ENCODE peak calls at places on chromosome 17, in seven cellular contexts. A is HCT116, S is K562, T is HepG2, Y is Panc1, B is SK-N-SH, X is GM12878. J is an unnamed sample. For H3K4me1, the result is how much of the 10 kb centered on the place peaks cover.

GRCh38 chr17:47789611-47790520 is 31.7 kb downstream of the OSBPL7 start:
- DNase-seq in T (no peak), B (peak), Y (no peak), X (no peak), A (no peak), S (peak), J (peak)

GRCh38 chr17:78737332-78737731 is 44.7 kb downstream of the CYTH1 start:
- DNase-seq in T (no peak), Y (no peak), X (no peak), S (peak), A (no peak), B (peak), J (no peak)

GRCh38 chr17:79721993-79722671 is 8.6 kb upstream of the ENPP7 start:
- DNase-seq in T (peak), S (peak), Y (no peak), A (no peak), X (no peak), B (peak), J (peak)

GRCh38 chr17:65662166-65662565 is 100.7 kb upstream of the AXIN2 start:
- DNase-seq in X (no peak), S (no peak), Y (no peak), B (no peak), T (no peak), A (no peak), J (no peak)

GRCh38 chr17:16516594-16517018 is 24.6 kb upstream of the LRRC75A start:
- DNase-seq in T (no peak), A (peak), B (peak), X (no peak), Y (no peak), S (peak), J (no peak)

GRCh38 chr17:55576237-55576998 is 65.2 kb upstream of the SMIM36 start:
- DNase-seq in X (peak), Y (no peak), T (peak), B (no peak), S (peak), A (peak), J (no peak)

GRCh38 chr17:66918896-66919295 is 45.6 kb upstream of the CACNG4 start:
- DNase-seq in Y (no peak), S (no peak), B (no peak), X (no peak), T (no peak), A (no peak), J (no peak)

GRCh38 chr17:43840814-43841213 is 6.2 kb upstream of the CD300LG start:
- DNase-seq in S (no peak), T (peak), B (peak), Y (no peak), X (no peak), A (no peak), J (peak)

GRCh38 chr17:81553616-81554181 is 1.5 kb upstream of the FAAP100 start:
- DNase-seq in B (peak), X (peak), Y (no peak), T (no peak), S (no peak), A (peak), J (no peak)

GRCh38 chr17:42779942-42780815 is at the start of gene WNK4:
- DNase-seq in X (no peak), Y (no peak), T (peak), B (peak), A (no peak), S (peak), J (peak)

GRCh38 chr17:333626-334396 is 18.8 kb downstream of the RPH3AL start:
- DNase-seq in X (no peak), S (peak), A (no peak), T (no peak), Y (no peak), B (peak), J (peak)

GRCh38 chr17:31068291-31068690 is 26.5 kb upstream of the NF1 start:
- DNase-seq in T (peak), B (peak), S (peak), A (peak), Y (no peak), X (no peak), J (peak)

GRCh38 chr17:32689348-32689747 is 187.6 kb downstream of the MYO1D start:
- DNase-seq in A (no peak), Y (no peak), B (no peak), S (no peak), X (no peak), T (no peak), J (no peak)

GRCh38 chr17:48692049-48692448 is 30.3 kb downstream of the PRAC1 start:
- DNase-seq in X (no peak), S (no peak), B (no peak), A (no peak), T (no peak), Y (no peak), J (no peak)

GRCh38 chr17:61872099-61872498 is 8.8 kb upstream of the BRIP1 start:
- DNase-seq in Y (no peak), T (no peak), B (no peak), X (no peak), A (no peak), S (no peak), J (no peak)

DNA sequence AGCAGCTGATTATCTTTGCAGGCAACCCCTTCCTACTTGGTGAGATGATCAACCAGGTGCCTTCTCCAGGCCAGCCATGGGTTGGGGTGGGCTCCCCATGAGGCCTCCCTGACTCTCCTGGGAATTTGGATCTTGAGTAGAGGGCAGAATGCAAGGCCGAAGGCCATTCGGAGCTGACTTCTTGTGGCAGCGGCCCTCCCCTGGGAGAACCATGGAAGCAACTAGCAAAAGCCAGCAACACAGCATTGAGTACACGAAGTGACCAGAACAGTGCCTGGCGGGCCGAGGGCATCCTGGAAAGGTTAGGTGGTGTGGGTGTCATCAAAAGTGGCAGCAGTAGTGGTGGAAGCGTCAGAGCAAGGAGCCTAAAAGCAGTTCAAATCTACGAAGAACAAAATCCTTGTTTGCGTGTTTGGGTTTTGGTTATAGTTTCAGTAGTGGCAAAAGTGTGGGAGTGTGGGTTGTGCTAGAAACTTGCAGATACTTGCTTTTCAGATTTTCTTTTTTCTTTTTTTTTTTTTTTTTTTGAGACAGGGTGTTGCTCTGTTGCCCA is 2.0 kb upstream of the ALDH3A1 start:
- DNase-seq in B (no peak), A (no peak), Y (no peak), X (no peak), S (no peak), T (no peak), J (no peak)
- H3K4me1 ChIP-seq in B (under half), A (under half), Y (under half), X (under half), S (under half), T (half or more), J (under half)

GRCh38 chr17:76140661-76141211 is 309 bp downstream of the FOXJ1 start:
- DNase-seq in S (no peak), T (no peak), A (no peak), Y (no peak), X (no peak), B (no peak), J (peak)

GRCh38 chr17:76138896-76139248 is 2.2 kb downstream of the FOXJ1 start:
- DNase-seq in S (no peak), A (no peak), T (no peak), X (no peak), B (no peak), Y (no peak), J (peak)

GRCh38 chr17:76139261-76139752 is 1.7 kb downstream of the FOXJ1 start:
- DNase-seq in A (no peak), T (no peak), S (no peak), B (no peak), X (no peak), Y (no peak), J (peak)

GRCh38 chr17:76141212-76142043 is at the start of gene FOXJ1:
- DNase-seq in Y (peak), S (peak), A (peak), X (peak), B (peak), T (peak), J (peak)

DNA sequence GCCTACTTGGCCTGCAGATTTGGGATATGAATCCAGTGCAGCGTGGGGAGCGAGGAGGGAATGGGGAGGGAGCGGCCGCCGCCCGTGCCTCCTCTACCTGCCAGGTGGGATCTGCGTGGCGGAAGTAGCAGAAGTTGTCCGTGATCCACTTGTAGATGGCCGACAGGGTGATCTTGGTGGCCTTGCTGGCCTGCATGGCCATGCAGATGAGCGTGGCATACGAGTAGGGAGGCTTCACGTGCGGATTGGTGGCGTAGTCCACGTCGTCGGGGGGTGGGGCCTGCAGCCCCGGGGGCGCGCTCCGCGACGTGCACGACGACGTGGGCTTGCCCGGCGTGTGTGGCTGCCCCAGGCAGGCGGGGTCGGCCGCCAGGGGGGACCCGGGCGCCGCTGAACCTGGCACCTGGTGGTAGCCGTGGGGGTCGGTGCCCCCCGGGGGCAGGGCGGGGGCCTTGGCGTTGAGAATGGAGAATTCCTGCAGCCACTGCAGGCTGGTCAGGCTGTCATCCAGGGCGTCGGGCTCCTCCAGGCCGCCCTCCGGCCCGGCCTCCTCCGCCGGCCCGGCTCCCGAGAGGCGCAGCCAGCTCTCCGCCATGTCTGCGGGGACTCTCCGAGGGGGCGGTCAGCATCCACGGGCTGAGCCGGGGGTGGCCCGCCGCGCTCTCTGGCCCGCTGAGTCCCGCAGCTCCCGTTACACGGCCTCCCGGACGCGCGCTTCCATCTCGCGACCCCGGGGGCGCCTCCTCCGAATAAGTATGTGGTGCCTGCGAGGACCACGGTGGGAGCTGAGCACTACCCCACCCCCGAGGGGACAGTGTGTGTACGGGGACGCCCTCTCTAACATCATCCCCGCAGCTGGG is 1.0 kb downstream of the FOXJ1 start:
- DNase-seq in X (no peak), Y (no peak), A (no peak), B (peak), T (no peak), S (peak), J (peak)
- TF ChIP-seq REST in X (no peak), Y (no peak), A (no peak), B (no peak), T (no peak), S (no peak), J (no peak)

GRCh38 chr17:57839571-57839923 is 10.3 kb downstream of the MRPS23 start:
- DNase-seq in A (no peak), Y (no peak), T (no peak), S (no peak), B (no peak), X (no peak), J (no peak)
- TF ChIP-seq POLR2AphosphoS5 in A (no peak), Y (no peak), T (no peak), S (no peak), B (no peak), X (no peak), J (no peak)

DNA sequence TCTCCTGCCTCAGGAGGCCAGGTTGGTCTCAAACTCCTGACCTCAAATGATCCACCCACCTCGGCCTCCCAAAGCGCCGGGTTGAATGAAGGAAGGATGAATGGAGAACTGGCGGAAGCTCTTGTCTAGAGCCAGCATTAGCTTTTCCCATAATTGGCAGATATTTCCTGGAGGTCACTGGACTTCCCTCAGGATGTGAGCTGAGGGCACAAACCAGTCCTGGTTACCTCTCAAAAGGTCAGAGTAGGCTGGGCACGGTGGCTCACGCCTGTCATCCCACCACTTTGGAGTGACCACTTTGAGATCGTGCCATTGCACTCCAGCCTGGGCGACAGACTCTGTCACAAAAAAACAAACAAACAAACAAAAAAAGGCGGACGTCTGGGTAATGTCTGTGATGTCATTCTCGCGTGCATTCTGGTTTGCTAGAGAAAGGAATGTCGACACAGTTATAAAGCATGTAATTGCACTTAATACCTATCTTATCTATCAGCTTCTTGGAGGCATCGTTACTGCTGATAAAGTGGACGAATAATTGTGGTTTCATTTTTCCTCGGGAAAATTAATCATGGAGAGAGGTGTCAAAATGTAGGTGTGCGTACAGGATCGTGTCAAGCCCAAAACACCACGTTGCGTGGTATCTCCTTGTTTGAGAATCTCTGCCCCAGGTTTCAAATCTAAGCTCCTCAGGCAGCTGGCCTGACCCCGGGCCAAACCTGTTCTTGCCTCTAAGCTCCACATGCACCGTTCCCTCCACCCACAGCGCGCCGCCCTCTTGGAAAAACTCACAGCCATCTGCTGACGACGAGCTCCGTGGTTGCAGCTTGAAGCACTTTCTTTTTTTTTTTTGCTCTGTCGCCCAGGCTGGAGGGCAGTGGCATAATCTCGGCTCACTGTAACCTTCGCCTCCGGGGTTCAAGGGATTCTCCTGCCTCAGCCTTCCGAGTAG is 6.4 kb upstream of the CRK start:
- DNase-seq in A (no peak), X (no peak), B (no peak), T (no peak), Y (no peak), S (no peak), J (no peak)
- H3K4me1 ChIP-seq in A (under half), X (under half), B (under half), T (under half), Y (under half), S (under half), J (under half)

GRCh38 chr17:2975469-2975958 is 87.9 kb downstream of the OR1D5 start:
- DNase-seq in B (peak), S (no peak), X (no peak), A (peak), Y (no peak), T (peak), J (no peak)

GRCh38 chr17:2980211-2980903 is 83.0 kb downstream of the OR1D5 start:
- DNase-seq in A (no peak), S (no peak), B (no peak), X (no peak), Y (no peak), T (no peak), J (no peak)

GRCh38 chr17:2974347-2974746 is 89.1 kb downstream of the OR1D5 start:
- DNase-seq in X (no peak), B (no peak), T (no peak), S (no peak), A (no peak), Y (no peak), J (no peak)

GRCh38 chr17:2980904-2981246 is 82.5 kb downstream of the OR1D5 start:
- DNase-seq in T (no peak), X (no peak), A (no peak), Y (no peak), B (no peak), S (no peak), J (no peak)

GRCh38 chr17:2977157-2977556 is 86.2 kb downstream of the OR1D5 start:
- DNase-seq in B (no peak), Y (no peak), S (no peak), T (no peak), X (no peak), A (no peak), J (no peak)
- TF ChIP-seq REST in B (no peak), Y (no peak), S (no peak), T (no peak), X (no peak), A (no peak), J (no peak)

GRCh38 chr17:29256735-29257466 is 10.2 kb downstream of the CRYBA1 start:
- DNase-seq in A (no peak), T (no peak), B (no peak), S (no peak), Y (no peak), X (no peak), J (no peak)
- TF ChIP-seq POLR2AphosphoS5 in A (no peak), T (no peak), B (peak), S (no peak), Y (no peak), X (no peak), J (no peak)

GRCh38 chr17:4233668-4234258 is 30.0 kb downstream of the ANKFY1 start:
- DNase-seq in T (no peak), X (no peak), B (no peak), A (no peak), S (no peak), Y (no peak), J (no peak)

GRCh38 chr17:4234406-4234805 is 29.4 kb downstream of the ANKFY1 start:
- DNase-seq in S (no peak), X (no peak), B (no peak), T (no peak), Y (no peak), A (no peak), J (no peak)

GRCh38 chr17:4230142-4230541 is 33.6 kb downstream of the ANKFY1 start:
- DNase-seq in X (no peak), A (peak), B (no peak), Y (no peak), T (no peak), S (no peak), J (peak)

GRCh38 chr17:4232168-4232813 is 31.5 kb downstream of the ANKFY1 start:
- DNase-seq in S (no peak), Y (no peak), A (no peak), X (no peak), T (no peak), B (no peak), J (no peak)

GRCh38 chr17:4229627-4230026 is 34.2 kb downstream of the ANKFY1 start:
- DNase-seq in Y (no peak), X (no peak), B (no peak), A (no peak), S (no peak), T (no peak), J (no peak)
- H3K4me1 ChIP-seq in Y (under half), X (under half), B (under half), A (under half), S (under half), T (under half), J (under half)

GRCh38 chr17:34712481-34713195 is 133.3 kb downstream of the TMEM132E start:
- DNase-seq in A (no peak), S (no peak), X (no peak), T (no peak), B (no peak), Y (no peak), J (no peak)

GRCh38 chr17:34711646-34712045 is 132.3 kb downstream of the TMEM132E start:
- DNase-seq in B (no peak), A (no peak), X (no peak), Y (no peak), T (no peak), S (no peak), J (no peak)

GRCh38 chr17:34706029-34706428 is 126.6 kb downstream of the TMEM132E start:
- DNase-seq in X (no peak), Y (no peak), T (no peak), S (peak), A (no peak), B (no peak), J (peak)

GRCh38 chr17:34710226-34710625 is 130.8 kb downstream of the TMEM132E start:
- DNase-seq in T (no peak), Y (no peak), X (no peak), A (no peak), B (no peak), S (no peak), J (no peak)

DNA sequence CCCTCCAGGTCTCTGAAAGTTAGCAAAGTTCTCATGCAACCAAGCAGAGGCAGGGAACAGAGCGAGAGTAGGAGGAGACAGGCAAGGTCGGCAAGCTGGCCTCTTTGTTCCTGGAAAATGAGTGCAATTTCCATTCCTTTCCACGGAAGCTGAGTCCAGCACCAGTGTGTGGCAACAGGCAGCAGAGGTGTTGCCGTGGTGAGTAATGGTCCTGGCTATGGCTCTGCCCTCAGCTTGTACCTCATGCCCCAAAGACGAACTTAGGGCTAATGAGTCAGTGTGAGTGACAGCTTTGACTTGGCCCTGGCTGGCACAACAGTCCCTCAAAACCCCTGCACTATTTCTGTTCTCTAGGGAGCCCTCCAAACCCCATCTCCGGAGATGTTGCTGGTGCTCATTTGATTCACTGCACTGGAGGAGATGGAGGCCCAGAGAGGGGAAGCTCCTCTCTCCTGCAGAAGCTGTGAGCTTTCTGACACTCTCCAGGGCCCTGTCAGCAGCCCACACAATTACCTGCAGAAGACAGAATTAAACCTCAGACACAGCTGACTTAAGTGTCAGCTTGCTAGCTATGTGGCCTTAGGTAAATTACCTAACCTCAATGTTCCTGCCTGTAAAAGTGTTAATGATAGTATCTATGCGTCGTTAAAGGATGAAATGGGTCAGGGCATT is 129.9 kb downstream of the TMEM132E start:
- DNase-seq in A (no peak), T (no peak), X (no peak), B (no peak), S (no peak), Y (no peak), J (no peak)
- TF ChIP-seq REST in A (no peak), T (no peak), X (no peak), B (no peak), S (no peak), Y (no peak), J (no peak)

GRCh38 chr17:45098869-45099616 is 33.3 kb downstream of the PLCD3 start:
- DNase-seq in T (peak), Y (peak), X (no peak), A (peak), S (peak), B (peak), J (peak)
- TF ChIP-seq POLR2AphosphoS5 in T (no peak), Y (no peak), X (no peak), A (no peak), S (peak), B (no peak), J (no peak)

GRCh38 chr17:77566566-77566965 is 391.9 kb upstream of the TNRC6C start:
- DNase-seq in S (no peak), B (no peak), A (no peak), T (no peak), Y (no peak), X (no peak), J (no peak)
- H3K4me1 ChIP-seq in S (under half), B (under half), A (under half), T (under half), Y (under half), X (under half), J (under half)